ENCODE peak calls at places on chromosomes 3 and 15, in eight cellular contexts. E is tibial nerve, G is stomach, D is A549, A is K562, C is transverse colon, I is suprapubic skin, O is ovary. V is an unnamed sample.

GRCh38 chr3:48684480-48685143 is 1.1 kb downstream of the NCKIPSD start:
- DNase-seq in O (peak; percentile 63), G (no peak), C (peak; percentile 44), A (peak; percentile 53), D (no peak), I (no peak), E (no peak), V (no peak)

GRCh38 chr3:85560088-85560790 is 601.5 kb downstream of the CADM2 start:
- DNase-seq in A (no peak), O (no peak), I (no peak), C (no peak), D (no peak), G (peak; percentile 53), E (peak; percentile 13), V (no peak)

GRCh38 chr3:45554001-45554691 is 40.4 kb upstream of the LIMD1 start:
- DNase-seq in A (peak; percentile 43), G (peak; percentile 31), I (no peak), O (no peak), D (no peak), E (peak; percentile 44), C (peak; percentile 73), V (peak; percentile 68)

GRCh38 chr3:129313983-129314756 is 35.5 kb downstream of the HMCES start:
- DNase-seq in D (peak; percentile 30), I (no peak), O (peak; percentile 48), G (no peak), C (peak; percentile 27), A (no peak), E (peak; percentile 57), V (no peak)

GRCh38 chr15:63371297-63371918 is 10.2 kb downstream of the CA12 start:
- DNase-seq in A (no peak), O (no peak), D (peak; percentile 70), I (no peak), E (peak; percentile 53), C (no peak), G (no peak), V (no peak)

GRCh38 chr3:9727743-9728142 is 3.8 kb upstream of the BRPF1 start:
- DNase-seq in I (no peak), A (peak; percentile 58), G (no peak), E (no peak), O (no peak), D (no peak), C (no peak), V (no peak)

GRCh38 chr3:132843851-132844565 is 121.8 kb upstream of the NPHP3 start:
- DNase-seq in E (no peak), G (no peak), I (no peak), O (no peak), C (no peak), A (no peak), D (no peak), V (no peak)

GRCh38 chr15:70417536-70417935 is 319.8 kb upstream of the TLE3 start:
- DNase-seq in E (no peak), A (no peak), C (no peak), I (no peak), G (no peak), D (no peak), O (no peak), V (no peak)

GRCh38 chr3:192929755-192930491 is 12.3 kb upstream of the MB21D2 start:
- DNase-seq in I (no peak), G (no peak), A (no peak), E (no peak), C (no peak), O (no peak), D (no peak), V (no peak)

GRCh38 chr3:171309906-171310359 is 150.3 kb downstream of the TNIK start:
- DNase-seq in I (no peak), D (peak; percentile 3), O (no peak), G (no peak), C (no peak), E (no peak), A (no peak), V (no peak)

GRCh38 chr15:61820951-61821350 is 239.3 kb downstream of the VPS13C start:
- DNase-seq in D (no peak), E (no peak), G (no peak), C (no peak), I (no peak), O (no peak), A (no peak), V (no peak)

GRCh38 chr3:45564172-45564571 is 30.4 kb upstream of the LIMD1 start:
- DNase-seq in C (no peak), G (no peak), A (no peak), I (no peak), E (no peak), O (no peak), D (no peak), V (no peak)

GRCh38 chr3:142013331-142013730 is 136.0 kb downstream of the TFDP2 start:
- DNase-seq in O (no peak), I (no peak), A (no peak), D (no peak), E (no peak), G (no peak), C (no peak), V (no peak)

GRCh38 chr3:153289334-153289808 is 127.3 kb downstream of the RAP2B start:
- DNase-seq in C (no peak), E (no peak), A (peak; percentile 69), G (no peak), D (peak; percentile 26), O (no peak), I (no peak), V (no peak)

GRCh38 chr3:123834631-123835030 is 49.5 kb downstream of the MYLK start:
- DNase-seq in C (no peak), A (no peak), D (no peak), G (no peak), I (no peak), O (no peak), E (no peak), V (no peak)

GRCh38 chr3:14267976-14268375 is 89.4 kb downstream of the LSM3 start:
- DNase-seq in D (no peak), E (no peak), I (no peak), O (no peak), C (no peak), A (no peak), G (no peak), V (no peak)

GRCh38 chr3:182303169-182303568 is 490.1 kb upstream of the ATP11B start:
- DNase-seq in G (peak; percentile 36), A (no peak), E (no peak), D (no peak), C (no peak), I (no peak), O (no peak), V (no peak)

GRCh38 chr3:76097588-76097975 is 312.2 kb upstream of the ZNF717 start:
- DNase-seq in D (no peak), A (no peak), E (no peak), O (no peak), G (no peak), I (no peak), C (no peak), V (no peak)

GRCh38 chr3:38491215-38491614 is 4.9 kb upstream of the EXOG start:
- DNase-seq in O (no peak), C (no peak), A (no peak), I (no peak), D (no peak), G (no peak), E (no peak), V (no peak)

GRCh38 chr3:38489766-38490165 is 6.4 kb upstream of the EXOG start:
- DNase-seq in I (no peak), G (no peak), O (no peak), E (peak; percentile 74), A (no peak), C (no peak), D (no peak), V (no peak)

GRCh38 chr3:38496131-38496910 is at the start of gene EXOG:
- DNase-seq in D (peak; percentile 93), E (peak; percentile 82), O (peak; percentile 93), I (peak; percentile 95), G (peak; percentile 92), C (peak; percentile 96), A (peak; percentile 100), V (peak; percentile 67)

GRCh38 chr3:38490288-38490860 is 5.8 kb upstream of the EXOG start:
- DNase-seq in I (no peak), G (no peak), C (no peak), E (no peak), O (no peak), A (no peak), D (no peak), V (no peak)

GRCh38 chr3:38493019-38493418 is 3.1 kb upstream of the EXOG start:
- DNase-seq in C (no peak), I (no peak), O (no peak), G (no peak), D (no peak), A (no peak), E (no peak), V (no peak)
- TF ChIP-seq EP300 in C (no peak), I (no peak), O (no peak), G (no peak), D (no peak), A (no peak), E (no peak), V (no peak)

GRCh38 chr15:68791431-68792283 is 29.0 kb downstream of the ANP32A start:
- DNase-seq in D (no peak), E (no peak), G (no peak), I (no peak), C (no peak), A (no peak), O (no peak), V (peak; percentile 87)
- TF ChIP-seq EP300 in D (no peak), E (peak; percentile 36), G (no peak), I (no peak), C (no peak), A (no peak), O (no peak), V (peak; percentile 6)

GRCh38 chr15:82922737-82923136 is 29.8 kb downstream of the HOMER2 start:
- DNase-seq in A (no peak), G (peak; percentile 20), E (no peak), O (no peak), D (no peak), C (no peak), I (no peak), V (no peak)
- TF ChIP-seq EP300 in A (no peak), G (no peak), E (no peak), O (no peak), D (no peak), C (no peak), I (no peak), V (no peak)

DNA sequence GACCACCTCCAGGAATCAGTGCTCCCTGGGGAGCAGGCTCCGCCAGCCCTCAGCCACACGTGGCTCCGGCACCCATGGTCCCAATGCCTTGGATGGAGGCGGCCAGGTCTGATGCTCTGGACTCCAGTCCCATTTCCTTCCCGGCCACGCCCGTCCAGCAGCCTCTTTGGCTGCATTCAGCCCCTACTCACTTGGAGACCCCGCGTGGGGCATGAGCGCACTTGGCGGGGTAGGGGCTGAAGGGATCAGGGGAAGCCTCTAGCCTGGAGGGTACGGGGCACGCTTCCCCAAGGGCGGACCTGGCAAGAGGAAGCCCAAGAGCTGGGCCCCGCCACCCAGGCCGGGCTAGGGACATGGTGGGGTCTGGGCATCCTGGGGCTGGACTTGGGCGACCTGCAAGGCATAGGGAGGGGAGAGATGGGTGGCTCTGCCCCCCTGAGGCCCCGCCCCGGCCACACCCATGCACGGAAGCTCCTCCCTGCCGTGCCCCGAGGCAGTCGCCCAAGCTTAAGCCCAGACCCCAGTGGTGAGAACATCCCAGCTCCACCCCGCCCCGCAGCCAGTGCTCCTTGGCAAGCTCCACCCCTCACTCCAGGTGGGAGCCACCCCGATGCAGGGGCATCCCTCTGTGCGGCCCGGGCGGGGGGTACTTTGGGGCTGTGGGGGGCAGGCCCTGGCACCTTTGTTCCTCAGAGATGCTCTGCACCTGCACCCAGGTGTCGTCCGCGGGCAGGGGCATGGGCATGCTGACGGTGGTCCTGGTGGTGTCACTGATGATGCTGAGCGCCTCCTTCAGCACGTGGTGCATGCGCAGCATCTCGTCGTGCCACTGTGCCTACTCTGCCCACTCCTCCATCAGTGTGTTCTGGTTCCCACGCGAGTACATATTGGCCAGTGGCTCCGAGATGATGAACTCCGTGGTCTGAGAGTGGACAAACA is 163.5 kb downstream of the GOLGA6L4 start:
- DNase-seq in E (no peak), A (no peak), C (no peak), O (no peak), G (no peak), D (no peak), I (peak; percentile 73), V (no peak)
- TF ChIP-seq EP300 in E (no peak), A (no peak), C (no peak), O (no peak), G (no peak), D (no peak), I (no peak), V (no peak)

V was measured in GM12878.